ENCODE peak calls at places on chromosomes 4 and X, in nine cellular contexts. I is endothelial cell of umbilical vein, X is mesothelial cell of epicardium, R is COLO829, H is GM12865, J is AG08396, A is occipital lobe, W is head of caudate nucleus, P is KG1. S is an unnamed sample.

GRCh38 chr4:8320386-8320750 is 50.8 kb downstream of the HTRA3 start:
- DNase-seq in R (no peak), X (peak; percentile 26), W (no peak), P (no peak), H (peak; percentile 21), A (no peak), J (no peak), I (no peak), S (no peak)

GRCh38 chrX:45750639-45751038 is 550.0 kb upstream of the DIPK2B start:
- DNase-seq in H (no peak), I (no peak), X (no peak), J (no peak), A (no peak), P (no peak), R (no peak), W (no peak), S (no peak)

GRCh38 chrX:72142094-72142843 is 10.6 kb upstream of the RTL5 start:
- DNase-seq in H (no peak), X (no peak), A (no peak), P (no peak), R (no peak), J (no peak), I (no peak), W (no peak), S (no peak)

GRCh38 chr4:159606835-159607234 is 504.0 kb downstream of the RAPGEF2 start:
- DNase-seq in H (no peak), W (no peak), J (no peak), R (no peak), P (no peak), A (no peak), I (no peak), X (no peak), S (no peak)

GRCh38 chrX:20352935-20353336 is 86.2 kb upstream of the RPS6KA3 start:
- DNase-seq in W (no peak), P (no peak), H (peak; percentile 38), J (no peak), A (no peak), X (no peak), R (no peak), I (no peak), S (no peak)

GRCh38 chr4:128308986-128309385 is 21.4 kb upstream of the PGRMC2 start:
- DNase-seq in X (no peak), W (no peak), P (no peak), R (no peak), I (no peak), H (no peak), J (no peak), A (no peak), S (no peak)

GRCh38 chr4:105088110-105088879 is 58.4 kb upstream of the TET2 start:
- DNase-seq in R (peak; percentile 24), A (peak; percentile 30), J (peak; percentile 66), W (peak; percentile 61), X (no peak), I (peak; percentile 74), P (no peak), H (no peak), S (peak; percentile 78)

GRCh38 chrX:154096140-154097002 is 1.1 kb downstream of the MECP2 start:
- DNase-seq in J (peak; percentile 27), R (no peak), W (peak; percentile 21), A (no peak), P (no peak), I (no peak), H (peak; percentile 52), X (no peak), S (peak; percentile 44)

GRCh38 chr4:173420821-173421220 is 21.9 kb upstream of the SCRG1 start:
- DNase-seq in I (no peak), H (no peak), R (no peak), P (no peak), A (no peak), W (no peak), X (no peak), J (no peak), S (no peak)

GRCh38 chr4:26793750-26794149 is 66.9 kb upstream of the STIM2 start:
- DNase-seq in R (no peak), H (no peak), P (no peak), I (no peak), W (no peak), J (no peak), X (no peak), A (no peak), S (no peak)

GRCh38 chr4:128751354-128751753 is 58.1 kb upstream of the JADE1 start:
- DNase-seq in A (no peak), H (no peak), P (no peak), W (no peak), R (no peak), I (no peak), X (no peak), J (no peak), S (no peak)